ENCODE peak calls at places on chromosomes 1 and 21, in five cellular contexts. One of them, this sample, is unnamed.

GRCh38 chr21:36707763-36708511 is 9.0 kb downstream of the SIM2 start:
- DNase-seq in ascending aorta: no peak
- DNase-seq in A673: no peak
- DNase-seq in coronary artery: no peak
- DNase-seq in thyroid gland: no peak
- DNase-seq in this sample: no peak

GRCh38 chr1:221760895-221761294 is 19.0 kb upstream of the DUSP10 start:
- DNase-seq in ascending aorta: no peak
- DNase-seq in A673: no peak
- DNase-seq in coronary artery: no peak
- DNase-seq in thyroid gland: no peak
- DNase-seq in this sample: no peak

GRCh38 chr1:112264553-112264952 is 131.5 kb upstream of the CTTNBP2NL start:
- DNase-seq in ascending aorta: no peak
- DNase-seq in A673: no peak
- DNase-seq in coronary artery: no peak
- DNase-seq in thyroid gland: no peak
- DNase-seq in this sample: no peak

GRCh38 chr1:75616436-75617433 is 5.8 kb upstream of the SLC44A5 start:
- DNase-seq in ascending aorta: no peak
- DNase-seq in A673: no peak
- DNase-seq in coronary artery: no peak
- DNase-seq in thyroid gland: peak; percentile 35
- DNase-seq in this sample: no peak

GRCh38 chr1:84319662-84320061 is 18.2 kb downstream of the SAMD13 start:
- DNase-seq in ascending aorta: no peak
- DNase-seq in A673: no peak
- DNase-seq in coronary artery: no peak
- DNase-seq in thyroid gland: no peak
- DNase-seq in this sample: no peak

GRCh38 chr21:37762606-37763005 is 153.7 kb downstream of the KCNJ6 start:
- DNase-seq in ascending aorta: no peak
- DNase-seq in A673: no peak
- DNase-seq in coronary artery: peak; percentile 62
- DNase-seq in thyroid gland: no peak
- DNase-seq in this sample: no peak

GRCh38 chr1:9766759-9767442 is 56.9 kb downstream of the CLSTN1 start:
- DNase-seq in ascending aorta: no peak
- DNase-seq in A673: peak; percentile 61
- DNase-seq in coronary artery: no peak
- DNase-seq in thyroid gland: no peak
- DNase-seq in this sample: peak; percentile 38

GRCh38 chr1:10459185-10459584 is 9.4 kb downstream of the CORT start:
- DNase-seq in ascending aorta: no peak
- DNase-seq in A673: peak; percentile 51
- DNase-seq in coronary artery: no peak
- DNase-seq in thyroid gland: no peak
- DNase-seq in this sample: peak; percentile 8

GRCh38 chr1:161223805-161224694 is 622 bp upstream of the APOA2 start:
- DNase-seq in ascending aorta: no peak
- DNase-seq in A673: no peak
- DNase-seq in coronary artery: no peak
- DNase-seq in thyroid gland: no peak
- DNase-seq in this sample: no peak

GRCh38 chr1:37478890-37479254 is 4.5 kb downstream of the ZC3H12A start:
- DNase-seq in ascending aorta: no peak
- DNase-seq in A673: no peak
- DNase-seq in coronary artery: no peak
- DNase-seq in thyroid gland: no peak
- DNase-seq in this sample: no peak

GRCh38 chr1:147336290-147336689 is 93.8 kb downstream of the CHD1L start:
- DNase-seq in ascending aorta: no peak
- DNase-seq in A673: no peak
- DNase-seq in coronary artery: no peak
- DNase-seq in thyroid gland: no peak
- DNase-seq in this sample: no peak

GRCh38 chr1:91012196-91012595 is 9.6 kb downstream of the ZNF644 start:
- DNase-seq in ascending aorta: no peak
- DNase-seq in A673: no peak
- DNase-seq in coronary artery: no peak
- DNase-seq in thyroid gland: peak; percentile 56
- DNase-seq in this sample: no peak

GRCh38 chr1:165403835-165404482 is 41.0 kb downstream of the RXRG start:
- DNase-seq in ascending aorta: no peak
- DNase-seq in A673: no peak
- DNase-seq in coronary artery: no peak
- DNase-seq in thyroid gland: peak; percentile 57
- DNase-seq in this sample: peak; percentile 24

GRCh38 chr1:42176902-42177519 is 12.5 kb upstream of the GUCA2A start:
- DNase-seq in ascending aorta: no peak
- DNase-seq in A673: peak; percentile 40
- DNase-seq in coronary artery: no peak
- DNase-seq in thyroid gland: peak; percentile 38
- DNase-seq in this sample: no peak

GRCh38 chr1:55937840-55938375 is 641.5 kb downstream of the PLPP3 start:
- DNase-seq in ascending aorta: no peak
- DNase-seq in A673: no peak
- DNase-seq in coronary artery: no peak
- DNase-seq in thyroid gland: no peak
- DNase-seq in this sample: no peak

GRCh38 chr1:94537254-94537653 is 4.3 kb downstream of the F3 start:
- DNase-seq in ascending aorta: no peak
- DNase-seq in A673: no peak
- DNase-seq in coronary artery: no peak
- DNase-seq in thyroid gland: no peak
- DNase-seq in this sample: no peak

GRCh38 chr1:114155756-114156155 is 2.1 kb upstream of the SYT6 start:
- DNase-seq in ascending aorta: no peak
- DNase-seq in A673: no peak
- DNase-seq in coronary artery: no peak
- DNase-seq in thyroid gland: no peak
- DNase-seq in this sample: no peak

GRCh38 chr1:93638981-93639380 is 42.7 kb downstream of the BCAR3 start:
- DNase-seq in ascending aorta: no peak
- DNase-seq in A673: no peak
- DNase-seq in coronary artery: no peak
- DNase-seq in thyroid gland: peak; percentile 54
- DNase-seq in this sample: no peak

GRCh38 chr21:16983425-16983824 is 529.4 kb upstream of the CXADR start:
- DNase-seq in ascending aorta: no peak
- DNase-seq in A673: no peak
- DNase-seq in coronary artery: no peak
- DNase-seq in thyroid gland: no peak
- DNase-seq in this sample: no peak

GRCh38 chr1:48007044-48007443 is 9.9 kb upstream of the TRABD2B start:
- DNase-seq in ascending aorta: no peak
- DNase-seq in A673: no peak
- DNase-seq in coronary artery: no peak
- DNase-seq in thyroid gland: no peak
- DNase-seq in this sample: no peak

GRCh38 chr1:110524311-110525249 is 5.6 kb upstream of the KCNA10 start:
- DNase-seq in ascending aorta: no peak
- DNase-seq in A673: peak; percentile 72
- DNase-seq in coronary artery: no peak
- DNase-seq in thyroid gland: peak; percentile 26
- DNase-seq in this sample: peak; percentile 27

GRCh38 chr1:87197156-87197555 is 131.5 kb upstream of the LMO4 start:
- DNase-seq in ascending aorta: no peak
- DNase-seq in A673: no peak
- DNase-seq in coronary artery: no peak
- DNase-seq in thyroid gland: no peak
- DNase-seq in this sample: no peak

GRCh38 chr1:229124471-229125198 is 146.3 kb upstream of the RAB4A start:
- DNase-seq in ascending aorta: no peak
- DNase-seq in A673: no peak
- DNase-seq in coronary artery: no peak
- DNase-seq in thyroid gland: no peak
- DNase-seq in this sample: no peak

GRCh38 chr21:44057960-44058651 is 46.0 kb downstream of the TRAPPC10 start:
- DNase-seq in ascending aorta: no peak
- DNase-seq in A673: no peak
- DNase-seq in coronary artery: peak; percentile 68
- DNase-seq in thyroid gland: peak; percentile 85
- DNase-seq in this sample: no peak

GRCh38 chr21:24995206-24995605 is 612.1 kb downstream of the MRPL39 start:
- DNase-seq in ascending aorta: no peak
- DNase-seq in A673: no peak
- DNase-seq in coronary artery: no peak
- DNase-seq in thyroid gland: no peak
- DNase-seq in this sample: no peak

GRCh38 chr1:22053861-22054770 is 1.6 kb downstream of the CDC42 start:
- DNase-seq in ascending aorta: no peak
- DNase-seq in A673: no peak
- DNase-seq in coronary artery: no peak
- DNase-seq in thyroid gland: no peak
- DNase-seq in this sample: no peak
- H3K27ac ChIP-seq in ascending aorta: peak overlapping the region; percentile 99
- H3K27ac ChIP-seq in A673: peak overlapping the region; percentile 92
- H3K27ac ChIP-seq in coronary artery: peak overlapping the region; percentile 100
- H3K27ac ChIP-seq in thyroid gland: peak overlapping the region; percentile 96
- H3K27ac ChIP-seq in this sample: no peak overlapping the region

GRCh38 chr1:198811436-198811835 is 172.6 kb downstream of the PTPRC start:
- DNase-seq in ascending aorta: no peak
- DNase-seq in A673: no peak
- DNase-seq in coronary artery: no peak
- DNase-seq in thyroid gland: no peak
- DNase-seq in this sample: no peak
- H3K27ac ChIP-seq in ascending aorta: no peak overlapping the region
- H3K27ac ChIP-seq in A673: no peak overlapping the region
- H3K27ac ChIP-seq in coronary artery: no peak overlapping the region
- H3K27ac ChIP-seq in thyroid gland: no peak overlapping the region
- H3K27ac ChIP-seq in this sample: no peak overlapping the region

DNA sequence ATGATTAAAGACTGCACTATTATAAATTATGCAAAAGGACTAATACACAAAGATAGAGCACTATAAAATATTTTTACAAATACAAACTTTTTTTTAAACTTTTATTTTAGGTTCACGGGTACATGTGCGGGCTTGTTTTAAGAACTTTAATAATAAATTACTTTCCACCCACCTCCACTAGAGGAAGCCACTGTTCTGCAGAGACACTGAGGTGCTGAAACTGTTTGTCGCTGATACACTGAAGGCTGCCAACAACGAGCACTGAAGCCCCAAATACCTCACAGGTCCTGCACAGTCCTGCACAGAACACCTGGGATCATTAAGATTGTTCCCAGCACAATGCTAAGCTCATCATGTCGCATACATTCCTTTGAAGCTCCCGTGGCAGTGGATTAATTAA is 19.9 kb downstream of the COA6 start:
- DNase-seq in ascending aorta: no peak
- DNase-seq in A673: no peak
- DNase-seq in coronary artery: no peak
- DNase-seq in thyroid gland: no peak
- DNase-seq in this sample: no peak
- H3K27ac ChIP-seq in ascending aorta: no peak overlapping the region
- H3K27ac ChIP-seq in A673: no peak overlapping the region
- H3K27ac ChIP-seq in coronary artery: no peak overlapping the region
- H3K27ac ChIP-seq in thyroid gland: no peak overlapping the region
- H3K27ac ChIP-seq in this sample: no peak overlapping the region

GRCh38 chr1:214022229-214022791 is 34.5 kb downstream of the PROX1 start:
- DNase-seq in ascending aorta: no peak
- DNase-seq in A673: no peak
- DNase-seq in coronary artery: no peak
- DNase-seq in thyroid gland: no peak
- DNase-seq in this sample: no peak
- H3K27ac ChIP-seq in ascending aorta: no peak overlapping the region
- H3K27ac ChIP-seq in A673: no peak overlapping the region
- H3K27ac ChIP-seq in coronary artery: no peak overlapping the region
- H3K27ac ChIP-seq in thyroid gland: no peak overlapping the region
- H3K27ac ChIP-seq in this sample: no peak overlapping the region

GRCh38 chr1:201536542-201536941 is 2.4 kb upstream of the NAV1 start:
- DNase-seq in ascending aorta: no peak
- DNase-seq in A673: no peak
- DNase-seq in coronary artery: peak; percentile 73
- DNase-seq in thyroid gland: peak; percentile 13
- DNase-seq in this sample: peak; percentile 35
- H3K27ac ChIP-seq in ascending aorta: peak overlapping the region; percentile 87
- H3K27ac ChIP-seq in A673: no peak overlapping the region
- H3K27ac ChIP-seq in coronary artery: peak overlapping the region; percentile 84
- H3K27ac ChIP-seq in thyroid gland: peak overlapping the region; percentile 50
- H3K27ac ChIP-seq in this sample: no peak overlapping the region

GRCh38 chr1:89873757-89874156 is 52.9 kb downstream of the LRRC8D start:
- DNase-seq in ascending aorta: no peak
- DNase-seq in A673: peak; percentile 86
- DNase-seq in coronary artery: no peak
- DNase-seq in thyroid gland: no peak
- DNase-seq in this sample: no peak
- H3K27ac ChIP-seq in ascending aorta: no peak overlapping the region
- H3K27ac ChIP-seq in A673: peak overlapping the region; percentile 72
- H3K27ac ChIP-seq in coronary artery: no peak overlapping the region
- H3K27ac ChIP-seq in thyroid gland: no peak overlapping the region
- H3K27ac ChIP-seq in this sample: no peak overlapping the region

GRCh38 chr1:33470495-33471012 is 1.9 kb upstream of the ZSCAN20 start:
- DNase-seq in ascending aorta: peak; percentile 44
- DNase-seq in A673: peak; percentile 88
- DNase-seq in coronary artery: no peak
- DNase-seq in thyroid gland: peak; percentile 83
- DNase-seq in this sample: peak; percentile 72
- H3K27ac ChIP-seq in ascending aorta: peak overlapping the region; percentile 70
- H3K27ac ChIP-seq in A673: no peak overlapping the region
- H3K27ac ChIP-seq in coronary artery: peak overlapping the region; percentile 28
- H3K27ac ChIP-seq in thyroid gland: peak overlapping the region; percentile 30
- H3K27ac ChIP-seq in this sample: peak overlapping the region; percentile 14